ENCODE peak calls at places on chromosome 1, in seven cellular contexts. One of them, this sample, is unnamed.

GRCh38 chr1:56094168-56094567 is 485.2 kb downstream of the PLPP3 start:
- DNase-seq in GM23338: no peak
- DNase-seq in neural progenitor cell: no peak
- DNase-seq in CD8-positive, alpha-beta memory T cell: no peak
- DNase-seq in tibial nerve: no peak
- DNase-seq in transverse colon: no peak
- DNase-seq in astrocyte: no peak
- DNase-seq in this sample: no peak

GRCh38 chr1:40362699-40363098 is 10.8 kb upstream of the SMAP2 start:
- DNase-seq in CD8-positive, alpha-beta memory T cell: no peak
- DNase-seq in tibial nerve: no peak
- DNase-seq in GM23338: no peak
- DNase-seq in transverse colon: no peak
- DNase-seq in neural progenitor cell: no peak
- DNase-seq in astrocyte: peak; percentile 41
- DNase-seq in this sample: no peak

GRCh38 chr1:53992085-53992874 is 25.7 kb downstream of the LDLRAD1 start:
- DNase-seq in GM23338: peak; percentile 43
- DNase-seq in tibial nerve: no peak
- DNase-seq in neural progenitor cell: peak; percentile 56
- DNase-seq in CD8-positive, alpha-beta memory T cell: no peak
- DNase-seq in astrocyte: no peak
- DNase-seq in transverse colon: no peak
- DNase-seq in this sample: peak; percentile 35

GRCh38 chr1:182357913-182358312 is 33.7 kb downstream of the GLUL start:
- DNase-seq in astrocyte: no peak
- DNase-seq in transverse colon: no peak
- DNase-seq in CD8-positive, alpha-beta memory T cell: no peak
- DNase-seq in neural progenitor cell: peak; percentile 18
- DNase-seq in tibial nerve: no peak
- DNase-seq in GM23338: no peak
- DNase-seq in this sample: no peak

GRCh38 chr1:17886838-17887441 is 131.8 kb downstream of the ACTL8 start:
- DNase-seq in tibial nerve: no peak
- DNase-seq in CD8-positive, alpha-beta memory T cell: no peak
- DNase-seq in neural progenitor cell: no peak
- DNase-seq in GM23338: no peak
- DNase-seq in astrocyte: no peak
- DNase-seq in transverse colon: no peak
- DNase-seq in this sample: no peak

GRCh38 chr1:113095790-113096455 is 22.9 kb downstream of the LRIG2 start:
- DNase-seq in neural progenitor cell: no peak
- DNase-seq in transverse colon: no peak
- DNase-seq in astrocyte: no peak
- DNase-seq in CD8-positive, alpha-beta memory T cell: no peak
- DNase-seq in GM23338: no peak
- DNase-seq in tibial nerve: no peak
- DNase-seq in this sample: no peak

GRCh38 chr1:42756956-42757891 is 9.6 kb downstream of the P3H1 start:
- DNase-seq in astrocyte: peak; percentile 44
- DNase-seq in transverse colon: no peak
- DNase-seq in GM23338: peak; percentile 91
- DNase-seq in CD8-positive, alpha-beta memory T cell: no peak
- DNase-seq in tibial nerve: no peak
- DNase-seq in neural progenitor cell: peak; percentile 81
- DNase-seq in this sample: no peak

GRCh38 chr1:178057863-178058576 is 35.9 kb upstream of the RASAL2 start:
- DNase-seq in neural progenitor cell: peak; percentile 60
- DNase-seq in CD8-positive, alpha-beta memory T cell: no peak
- DNase-seq in transverse colon: no peak
- DNase-seq in tibial nerve: peak; percentile 26
- DNase-seq in GM23338: peak; percentile 42
- DNase-seq in astrocyte: peak; percentile 65
- DNase-seq in this sample: no peak

GRCh38 chr1:22053018-22053860 is 730 bp downstream of the CDC42 start:
- DNase-seq in GM23338: peak; percentile 77
- DNase-seq in astrocyte: peak; percentile 84
- DNase-seq in tibial nerve: peak; percentile 21
- DNase-seq in transverse colon: peak; percentile 65
- DNase-seq in CD8-positive, alpha-beta memory T cell: peak; percentile 36
- DNase-seq in neural progenitor cell: peak; percentile 85
- DNase-seq in this sample: no peak

GRCh38 chr1:19648689-19649088 is 4.6 kb downstream of the NBL1 start:
- DNase-seq in GM23338: peak; percentile 96
- DNase-seq in CD8-positive, alpha-beta memory T cell: no peak
- DNase-seq in astrocyte: no peak
- DNase-seq in transverse colon: peak; percentile 89
- DNase-seq in tibial nerve: no peak
- DNase-seq in neural progenitor cell: peak; percentile 64
- DNase-seq in this sample: peak; percentile 78

GRCh38 chr1:22225858-22226584 is 83.1 kb upstream of the WNT4 start:
- DNase-seq in CD8-positive, alpha-beta memory T cell: no peak
- DNase-seq in GM23338: peak; percentile 69
- DNase-seq in astrocyte: no peak
- DNase-seq in transverse colon: no peak
- DNase-seq in tibial nerve: no peak
- DNase-seq in neural progenitor cell: peak; percentile 86
- DNase-seq in this sample: no peak

GRCh38 chr1:208456487-208456886 is 212.3 kb upstream of the PLXNA2 start:
- DNase-seq in tibial nerve: no peak
- DNase-seq in neural progenitor cell: no peak
- DNase-seq in astrocyte: no peak
- DNase-seq in CD8-positive, alpha-beta memory T cell: no peak
- DNase-seq in GM23338: no peak
- DNase-seq in transverse colon: no peak
- DNase-seq in this sample: no peak

GRCh38 chr1:28416509-28417194 is 47.1 kb downstream of the PHACTR4 start:
- DNase-seq in tibial nerve: no peak
- DNase-seq in astrocyte: no peak
- DNase-seq in CD8-positive, alpha-beta memory T cell: no peak
- DNase-seq in GM23338: no peak
- DNase-seq in transverse colon: no peak
- DNase-seq in neural progenitor cell: no peak
- DNase-seq in this sample: no peak

GRCh38 chr1:95124342-95124741 is 7.2 kb downstream of the TLCD4 start:
- DNase-seq in CD8-positive, alpha-beta memory T cell: no peak
- DNase-seq in tibial nerve: no peak
- DNase-seq in neural progenitor cell: no peak
- DNase-seq in transverse colon: no peak
- DNase-seq in GM23338: no peak
- DNase-seq in astrocyte: no peak
- DNase-seq in this sample: no peak

GRCh38 chr1:230515451-230516145 is 89.5 kb upstream of the PGBD5 start:
- DNase-seq in GM23338: peak; percentile 61
- DNase-seq in CD8-positive, alpha-beta memory T cell: no peak
- DNase-seq in transverse colon: no peak
- DNase-seq in tibial nerve: no peak
- DNase-seq in astrocyte: no peak
- DNase-seq in neural progenitor cell: peak; percentile 21
- DNase-seq in this sample: no peak

GRCh38 chr1:10943991-10944730 is 68.3 kb upstream of the TARDBP start:
- DNase-seq in CD8-positive, alpha-beta memory T cell: no peak
- DNase-seq in transverse colon: peak; percentile 75
- DNase-seq in astrocyte: peak; percentile 16
- DNase-seq in GM23338: no peak
- DNase-seq in tibial nerve: no peak
- DNase-seq in neural progenitor cell: no peak
- DNase-seq in this sample: no peak

GRCh38 chr1:113452921-113453770 is 62.8 kb downstream of the MAGI3 start:
- DNase-seq in transverse colon: peak; percentile 14
- DNase-seq in CD8-positive, alpha-beta memory T cell: no peak
- DNase-seq in tibial nerve: no peak
- DNase-seq in astrocyte: peak; percentile 23
- DNase-seq in GM23338: peak; percentile 63
- DNase-seq in neural progenitor cell: peak; percentile 30
- DNase-seq in this sample: no peak

GRCh38 chr1:183273300-183273699 is 87.2 kb downstream of the LAMC2 start:
- DNase-seq in CD8-positive, alpha-beta memory T cell: no peak
- DNase-seq in astrocyte: peak; percentile 57
- DNase-seq in GM23338: no peak
- DNase-seq in tibial nerve: no peak
- DNase-seq in neural progenitor cell: no peak
- DNase-seq in transverse colon: no peak
- DNase-seq in this sample: no peak

GRCh38 chr1:6249732-6250689 is 6.0 kb downstream of the HES3 start:
- DNase-seq in transverse colon: no peak
- DNase-seq in neural progenitor cell: peak; percentile 74
- DNase-seq in astrocyte: no peak
- DNase-seq in CD8-positive, alpha-beta memory T cell: no peak
- DNase-seq in GM23338: peak; percentile 71
- DNase-seq in tibial nerve: no peak
- DNase-seq in this sample: no peak

GRCh38 chr1:234746798-234747196 is 136.8 kb upstream of the IRF2BP2 start:
- DNase-seq in neural progenitor cell: no peak
- DNase-seq in GM23338: no peak
- DNase-seq in CD8-positive, alpha-beta memory T cell: no peak
- DNase-seq in astrocyte: no peak
- DNase-seq in transverse colon: no peak
- DNase-seq in tibial nerve: no peak
- DNase-seq in this sample: no peak

GRCh38 chr1:169129109-169129789 is 22.8 kb downstream of the ATP1B1 start:
- DNase-seq in CD8-positive, alpha-beta memory T cell: no peak
- DNase-seq in astrocyte: peak; percentile 47
- DNase-seq in neural progenitor cell: no peak
- DNase-seq in transverse colon: no peak
- DNase-seq in GM23338: no peak
- DNase-seq in tibial nerve: no peak
- DNase-seq in this sample: no peak

GRCh38 chr1:186390925-186391324 is 15.3 kb downstream of the ODR4 start:
- DNase-seq in neural progenitor cell: no peak
- DNase-seq in CD8-positive, alpha-beta memory T cell: no peak
- DNase-seq in transverse colon: no peak
- DNase-seq in astrocyte: no peak
- DNase-seq in tibial nerve: no peak
- DNase-seq in GM23338: no peak
- DNase-seq in this sample: no peak

GRCh38 chr1:186391841-186392240 is 16.2 kb downstream of the ODR4 start:
- DNase-seq in tibial nerve: no peak
- DNase-seq in GM23338: no peak
- DNase-seq in transverse colon: no peak
- DNase-seq in neural progenitor cell: no peak
- DNase-seq in astrocyte: no peak
- DNase-seq in CD8-positive, alpha-beta memory T cell: no peak
- DNase-seq in this sample: no peak

GRCh38 chr1:186386725-186387383 is 11.2 kb downstream of the ODR4 start:
- DNase-seq in neural progenitor cell: no peak
- DNase-seq in CD8-positive, alpha-beta memory T cell: no peak
- DNase-seq in GM23338: no peak
- DNase-seq in tibial nerve: no peak
- DNase-seq in transverse colon: no peak
- DNase-seq in astrocyte: no peak
- DNase-seq in this sample: no peak
- H3K27ac ChIP-seq in neural progenitor cell: no peak overlapping the region
- H3K27ac ChIP-seq in CD8-positive, alpha-beta memory T cell: no peak overlapping the region
- H3K27ac ChIP-seq in GM23338: no peak overlapping the region
- H3K27ac ChIP-seq in tibial nerve: no peak overlapping the region
- H3K27ac ChIP-seq in transverse colon: no peak overlapping the region
- H3K27ac ChIP-seq in astrocyte: no peak overlapping the region
- H3K27ac ChIP-seq in this sample: no peak overlapping the region

DNA sequence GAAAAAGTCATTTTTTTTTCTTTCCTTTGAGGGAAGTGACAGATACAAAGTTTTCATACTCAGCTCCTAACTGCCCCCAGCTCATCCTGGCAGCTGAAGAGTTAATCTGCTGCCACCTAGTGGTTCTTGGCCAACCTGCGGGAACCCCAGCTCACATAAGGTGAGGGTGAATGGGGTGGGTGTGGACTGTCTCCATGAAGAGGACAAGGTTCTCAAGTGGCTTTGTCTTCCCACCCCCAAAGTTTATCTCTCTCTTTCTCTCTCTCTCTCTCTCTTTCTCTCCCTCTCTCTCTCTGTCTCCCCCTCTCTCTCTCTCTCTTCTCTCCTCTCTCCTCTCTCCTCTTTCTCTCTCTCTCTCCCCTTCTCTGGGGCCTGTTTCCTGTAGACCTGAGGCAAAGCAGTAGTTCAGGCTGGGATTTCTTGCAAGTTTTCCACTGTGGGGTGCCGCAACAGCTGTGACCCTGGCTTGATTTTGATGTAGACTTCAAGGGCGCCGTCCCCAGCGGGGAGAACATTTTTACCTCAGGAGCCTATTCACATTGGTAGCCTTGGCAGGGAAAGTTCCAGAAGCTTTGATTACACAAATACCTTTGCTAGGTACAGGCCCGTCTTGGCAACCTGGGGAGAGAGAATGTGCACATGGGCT is 136.1 kb downstream of the TM2D1 start:
- DNase-seq in tibial nerve: no peak
- DNase-seq in astrocyte: peak; percentile 4
- DNase-seq in neural progenitor cell: peak; percentile 85
- DNase-seq in transverse colon: peak; percentile 64
- DNase-seq in GM23338: peak; percentile 91
- DNase-seq in CD8-positive, alpha-beta memory T cell: peak; percentile 8
- DNase-seq in this sample: peak; percentile 87
- H3K4me3 ChIP-seq in tibial nerve: no peak overlapping the region
- H3K4me3 ChIP-seq in astrocyte: no peak overlapping the region
- H3K4me3 ChIP-seq in neural progenitor cell: no peak overlapping the region
- H3K4me3 ChIP-seq in transverse colon: no peak overlapping the region
- H3K4me3 ChIP-seq in GM23338: no peak overlapping the region
- H3K4me3 ChIP-seq in CD8-positive, alpha-beta memory T cell: no peak overlapping the region
- H3K4me3 ChIP-seq in this sample: no peak overlapping the region

DNA sequence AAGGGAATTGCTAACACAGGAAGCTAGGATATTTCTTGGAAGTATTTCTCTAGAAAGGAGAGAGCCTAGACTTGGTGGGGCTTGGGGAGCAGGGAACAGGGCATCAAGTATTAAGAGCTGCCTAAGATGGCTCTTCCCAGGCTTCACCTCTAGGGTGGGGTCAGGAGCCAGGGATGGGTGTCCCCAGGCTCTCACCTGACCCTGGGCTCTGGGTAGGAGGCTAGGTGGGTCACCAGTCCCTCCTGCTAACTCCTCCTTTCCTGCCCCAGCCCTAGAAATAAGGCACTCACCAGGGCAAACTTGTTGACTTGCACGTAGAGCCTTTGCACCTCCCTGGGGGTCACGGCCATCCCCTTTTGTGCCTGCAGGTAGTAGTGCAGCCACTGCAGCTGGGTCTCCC is 15.0 kb downstream of the ETNK2 start:
- DNase-seq in GM23338: peak; percentile 38
- DNase-seq in astrocyte: no peak
- DNase-seq in transverse colon: no peak
- DNase-seq in CD8-positive, alpha-beta memory T cell: no peak
- DNase-seq in neural progenitor cell: no peak
- DNase-seq in tibial nerve: no peak
- DNase-seq in this sample: no peak
- H3K36me3 ChIP-seq in GM23338: no peaks in the 10 kb centered on the region
- H3K36me3 ChIP-seq in astrocyte: no peaks in the 10 kb centered on the region
- H3K36me3 ChIP-seq in transverse colon: no peaks in the 10 kb centered on the region
- H3K36me3 ChIP-seq in CD8-positive, alpha-beta memory T cell: no peaks in the 10 kb centered on the region
- H3K36me3 ChIP-seq in neural progenitor cell: no peaks in the 10 kb centered on the region
- H3K36me3 ChIP-seq in tibial nerve: no peaks in the 10 kb centered on the region
- H3K36me3 ChIP-seq in this sample: no peaks in the 10 kb centered on the region

DNA sequence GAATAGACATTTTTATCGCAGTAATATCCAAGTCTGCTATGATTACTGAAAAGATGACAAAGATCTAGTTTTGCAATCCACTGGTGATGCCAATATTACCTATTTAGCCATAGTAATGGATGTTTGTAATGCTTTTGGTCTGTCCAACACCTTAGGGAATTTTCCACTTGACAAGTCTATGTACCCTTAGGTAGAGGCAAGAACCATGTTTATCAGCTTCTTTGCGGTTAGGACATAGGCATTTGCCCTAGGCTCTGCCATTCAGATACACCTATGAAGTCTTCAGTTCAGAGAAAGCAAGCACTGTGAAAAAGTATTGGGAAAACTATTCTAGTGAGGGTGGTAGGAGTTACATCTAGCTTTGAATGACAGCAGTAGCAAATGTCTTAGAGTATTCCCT is 40.2 kb upstream of the SLC35D1 start:
- DNase-seq in GM23338: no peak
- DNase-seq in transverse colon: no peak
- DNase-seq in neural progenitor cell: no peak
- DNase-seq in CD8-positive, alpha-beta memory T cell: no peak
- DNase-seq in tibial nerve: no peak
- DNase-seq in astrocyte: no peak
- DNase-seq in this sample: no peak
- H3K27ac ChIP-seq in GM23338: no peak overlapping the region
- H3K27ac ChIP-seq in transverse colon: no peak overlapping the region
- H3K27ac ChIP-seq in neural progenitor cell: no peak overlapping the region
- H3K27ac ChIP-seq in CD8-positive, alpha-beta memory T cell: no peak overlapping the region
- H3K27ac ChIP-seq in tibial nerve: no peak overlapping the region
- H3K27ac ChIP-seq in astrocyte: no peak overlapping the region
- H3K27ac ChIP-seq in this sample: no peak overlapping the region

This sample was measured in iPS DF 6.9.